ENCODE peak calls at places on chromosomes 1 and 21, in six cellular contexts. W is NCI-H69, G is NCI-H510A treated with DMSO at 0.1 percent for 48 hours, K is caudate nucleus, H is upper lobe of right lung, I is stomach. B is an unnamed sample.

GRCh38 chr1:21603177-21604138 is 65.7 kb downstream of the RAP1GAP start:
- DNase-seq in G (no peak), H (no peak), I (no peak), K (peak), W (no peak), B (no peak)

GRCh38 chr1:168419746-168420145 is 124.1 kb downstream of the XCL2 start:
- DNase-seq in K (no peak), W (no peak), I (no peak), G (no peak), H (no peak), B (no peak)

GRCh38 chr1:185309566-185309965 is 7.5 kb downstream of the IVNS1ABP start:
- DNase-seq in H (no peak), W (peak), K (no peak), I (peak), G (no peak), B (no peak)

GRCh38 chr1:51560034-51560433 is 41.0 kb upstream of the EPS15 start:
- DNase-seq in I (no peak), H (no peak), K (no peak), G (no peak), W (no peak), B (no peak)

GRCh38 chr1:46221749-46222148 is 18.6 kb downstream of the LURAP1 start:
- DNase-seq in I (no peak), W (no peak), K (peak), G (no peak), H (no peak), B (no peak)

GRCh38 chr1:234546890-234547788 is 62.8 kb downstream of the IRF2BP2 start:
- DNase-seq in H (no peak), W (peak), K (no peak), G (no peak), I (no peak), B (no peak)

GRCh38 chr1:32142446-32143301 is 34.8 kb downstream of the KPNA6 start:
- DNase-seq in I (peak), W (peak), K (no peak), H (no peak), G (peak), B (peak)

GRCh38 chr21:36504067-36505058 is 24.4 kb upstream of the CLDN14 start:
- DNase-seq in K (no peak), G (peak), W (peak), I (no peak), H (no peak), B (peak)

GRCh38 chr1:9373614-9374013 is 80.9 kb downstream of the SPSB1 start:
- DNase-seq in I (no peak), K (no peak), G (no peak), H (no peak), W (no peak), B (no peak)

GRCh38 chr1:246176126-246177024 is 330.7 kb downstream of the SMYD3 start:
- DNase-seq in W (no peak), H (no peak), K (no peak), G (no peak), I (no peak), B (no peak)

GRCh38 chr1:186102559-186103148 is 272.4 kb downstream of the TPR start:
- DNase-seq in H (no peak), I (no peak), G (no peak), W (no peak), K (no peak), B (no peak)

GRCh38 chr1:155379180-155379876 is 58.6 kb downstream of the RUSC1 start:
- DNase-seq in H (no peak), G (no peak), K (no peak), I (no peak), W (peak), B (peak)

GRCh38 chr1:23869818-23870217 is 1.7 kb upstream of the FUCA1 start:
- DNase-seq in G (no peak), H (no peak), I (no peak), K (no peak), W (no peak), B (no peak)

GRCh38 chr1:85464497-85465098 is 361 bp downstream of the DDAH1 start:
- DNase-seq in H (peak), W (peak), G (peak), I (peak), K (peak), B (peak)

GRCh38 chr1:145964328-145965118 is at the start of the genes ANKRD34A and POLR3GL:
- DNase-seq in I (peak), W (peak), G (peak), K (peak), H (peak), B (peak)

GRCh38 chr1:92030701-92031107 is 919 bp downstream of the EPHX4 start:
- DNase-seq in G (peak), W (peak), H (no peak), I (no peak), K (peak), B (no peak)

GRCh38 chr1:172165403-172165802 is 255.1 kb upstream of the C1orf105 start:
- DNase-seq in W (no peak), H (no peak), I (no peak), K (no peak), G (no peak), B (no peak)

GRCh38 chr21:41147096-41147978 is 20.6 kb upstream of the BACE2 start:
- DNase-seq in H (no peak), W (peak), I (no peak), K (no peak), G (no peak), B (no peak)

GRCh38 chr1:51240096-51240495 is 4.0 kb downstream of the RNF11 start:
- DNase-seq in K (no peak), H (no peak), I (no peak), W (peak), G (no peak), B (no peak)

GRCh38 chr1:201299968-201300367 is 16.7 kb downstream of the PKP1 start:
- DNase-seq in G (no peak), K (no peak), H (peak), I (peak), W (no peak), B (no peak)

GRCh38 chr1:91712981-91713841 is 172.7 kb downstream of the TGFBR3 start:
- DNase-seq in G (no peak), W (no peak), I (no peak), H (no peak), K (no peak), B (no peak)

GRCh38 chr1:115190766-115191165 is 101.5 kb upstream of the TSPAN2 start:
- DNase-seq in K (no peak), W (no peak), G (no peak), H (no peak), I (no peak), B (no peak)

GRCh38 chr21:25586242-25586805 is 21.0 kb downstream of the MRPL39 start:
- DNase-seq in I (no peak), H (no peak), G (no peak), K (no peak), W (no peak), B (no peak)

GRCh38 chr1:155173478-155174333 is at the start of gene TRIM46:
- DNase-seq in K (peak), H (peak), G (peak), W (peak), I (peak), B (peak)

GRCh38 chr1:214670098-214670497 is 67.1 kb downstream of the CENPF start:
- DNase-seq in I (peak), W (peak), K (no peak), H (no peak), G (no peak), B (no peak)

GRCh38 chr1:75954594-75954993 is 22.4 kb upstream of the ASB17 start:
- DNase-seq in G (no peak), K (no peak), H (no peak), I (no peak), W (no peak), B (no peak)

GRCh38 chr1:225871374-225872074 is 10.7 kb downstream of the TMEM63A start:
- DNase-seq in H (no peak), G (peak), K (no peak), W (peak), I (no peak), B (no peak)

GRCh38 chr1:43274125-43274803 is 4.5 kb downstream of the TMEM125 start:
- DNase-seq in H (peak), K (no peak), W (peak), G (peak), I (no peak), B (no peak)

GRCh38 chr1:88302843-88303486 is 381.1 kb upstream of the PKN2 start:
- DNase-seq in K (peak), W (peak), H (no peak), G (no peak), I (no peak), B (peak)

GRCh38 chr1:95086949-95087533 is 14.3 kb upstream of the ALG14 start:
- DNase-seq in I (no peak), W (no peak), K (no peak), H (no peak), G (no peak), B (no peak)

GRCh38 chr1:119713039-119713537 is 1.4 kb downstream of the PHGDH start:
- DNase-seq in I (no peak), G (peak), K (no peak), H (no peak), W (peak), B (no peak)

GRCh38 chr1:5223266-5223665 is 568.9 kb downstream of the AJAP1 start:
- DNase-seq in I (no peak), G (no peak), K (no peak), W (no peak), H (no peak), B (no peak)

GRCh38 chr21:42238185-42238934 is 19.4 kb downstream of the ABCG1 start:
- DNase-seq in I (no peak), K (no peak), G (no peak), W (no peak), H (no peak), B (no peak)

GRCh38 chr21:45424854-45425795 is 20.2 kb downstream of the COL18A1 start:
- DNase-seq in W (no peak), H (no peak), G (no peak), K (no peak), I (no peak), B (no peak)